ENCODE peak calls at places on chromosomes 6 and 20, in seven cellular contexts. One of them, this sample, is unnamed.

GRCh38 chr6:30795549-30796293 is 51.4 kb upstream of the IER3 start:
- DNase-seq in sigmoid colon: no peak
- DNase-seq in uterus: no peak
- DNase-seq in lower leg skin: no peak
- DNase-seq in IMR-90: no peak
- DNase-seq in body of pancreas: no peak
- DNase-seq in ovary: no peak
- DNase-seq in this sample: no peak

GRCh38 chr20:51533291-51534172 is 9.0 kb downstream of the NFATC2 start:
- DNase-seq in sigmoid colon: no peak
- DNase-seq in uterus: no peak
- DNase-seq in lower leg skin: no peak
- DNase-seq in IMR-90: peak
- DNase-seq in body of pancreas: no peak
- DNase-seq in ovary: no peak
- DNase-seq in this sample: no peak

GRCh38 chr6:109164331-109164730 is 69.0 kb downstream of the CEP57L1 start:
- DNase-seq in sigmoid colon: no peak
- DNase-seq in uterus: no peak
- DNase-seq in lower leg skin: no peak
- DNase-seq in IMR-90: no peak
- DNase-seq in body of pancreas: no peak
- DNase-seq in ovary: no peak
- DNase-seq in this sample: no peak

GRCh38 chr6:128310061-128310460 is 210.3 kb downstream of the PTPRK start:
- DNase-seq in sigmoid colon: no peak
- DNase-seq in uterus: no peak
- DNase-seq in lower leg skin: no peak
- DNase-seq in IMR-90: peak
- DNase-seq in body of pancreas: no peak
- DNase-seq in ovary: no peak
- DNase-seq in this sample: no peak

GRCh38 chr20:61538481-61539265 is 286.6 kb downstream of the CDH4 start:
- DNase-seq in sigmoid colon: no peak
- DNase-seq in uterus: no peak
- DNase-seq in lower leg skin: no peak
- DNase-seq in IMR-90: no peak
- DNase-seq in body of pancreas: no peak
- DNase-seq in ovary: no peak
- DNase-seq in this sample: no peak

GRCh38 chr20:17281478-17281877 is 54.6 kb downstream of the PCSK2 start:
- DNase-seq in sigmoid colon: no peak
- DNase-seq in uterus: no peak
- DNase-seq in lower leg skin: no peak
- DNase-seq in IMR-90: peak
- DNase-seq in body of pancreas: peak
- DNase-seq in ovary: no peak
- DNase-seq in this sample: peak

GRCh38 chr6:126040826-126041225 is 54.5 kb downstream of the TRMT11 start:
- DNase-seq in sigmoid colon: no peak
- DNase-seq in uterus: no peak
- DNase-seq in lower leg skin: no peak
- DNase-seq in IMR-90: peak
- DNase-seq in body of pancreas: peak
- DNase-seq in ovary: no peak
- DNase-seq in this sample: no peak

GRCh38 chr20:53413188-53413631 is 180.4 kb downstream of the ZNF217 start:
- DNase-seq in sigmoid colon: no peak
- DNase-seq in uterus: no peak
- DNase-seq in lower leg skin: no peak
- DNase-seq in IMR-90: no peak
- DNase-seq in body of pancreas: peak
- DNase-seq in ovary: no peak
- DNase-seq in this sample: no peak

GRCh38 chr20:32236048-32236533 is 28.4 kb downstream of the POFUT1 start:
- DNase-seq in sigmoid colon: no peak
- DNase-seq in uterus: no peak
- DNase-seq in lower leg skin: no peak
- DNase-seq in IMR-90: no peak
- DNase-seq in body of pancreas: no peak
- DNase-seq in ovary: no peak
- DNase-seq in this sample: no peak

GRCh38 chr6:150184850-150185480 is 42.1 kb downstream of the PPP1R14C start:
- DNase-seq in sigmoid colon: no peak
- DNase-seq in uterus: no peak
- DNase-seq in lower leg skin: no peak
- DNase-seq in IMR-90: no peak
- DNase-seq in body of pancreas: no peak
- DNase-seq in ovary: no peak
- DNase-seq in this sample: no peak

GRCh38 chr20:52727740-52728456 is 244.3 kb upstream of the TSHZ2 start:
- DNase-seq in sigmoid colon: no peak
- DNase-seq in uterus: no peak
- DNase-seq in lower leg skin: no peak
- DNase-seq in IMR-90: no peak
- DNase-seq in body of pancreas: no peak
- DNase-seq in ovary: no peak
- DNase-seq in this sample: no peak

GRCh38 chr6:137728386-137729349 is 138.4 kb upstream of the TNFAIP3 start:
- DNase-seq in sigmoid colon: no peak
- DNase-seq in uterus: no peak
- DNase-seq in lower leg skin: no peak
- DNase-seq in IMR-90: peak
- DNase-seq in body of pancreas: peak
- DNase-seq in ovary: no peak
- DNase-seq in this sample: no peak

GRCh38 chr20:37395411-37395800 is 49.5 kb downstream of the SRC start:
- DNase-seq in sigmoid colon: no peak
- DNase-seq in uterus: no peak
- DNase-seq in lower leg skin: no peak
- DNase-seq in IMR-90: no peak
- DNase-seq in body of pancreas: no peak
- DNase-seq in ovary: no peak
- DNase-seq in this sample: no peak

GRCh38 chr20:32358883-32359632 is 927 bp downstream of the ASXL1 start:
- DNase-seq in sigmoid colon: peak
- DNase-seq in uterus: peak
- DNase-seq in lower leg skin: peak
- DNase-seq in IMR-90: peak
- DNase-seq in body of pancreas: peak
- DNase-seq in ovary: peak
- DNase-seq in this sample: peak

GRCh38 chr6:168640738-168641137 is 199.8 kb downstream of the SMOC2 start:
- DNase-seq in sigmoid colon: peak
- DNase-seq in uterus: peak
- DNase-seq in lower leg skin: no peak
- DNase-seq in IMR-90: no peak
- DNase-seq in body of pancreas: no peak
- DNase-seq in ovary: peak
- DNase-seq in this sample: no peak

GRCh38 chr20:32165836-32166545 is 41.6 kb downstream of the PLAGL2 start:
- DNase-seq in sigmoid colon: peak
- DNase-seq in uterus: peak
- DNase-seq in lower leg skin: no peak
- DNase-seq in IMR-90: no peak
- DNase-seq in body of pancreas: no peak
- DNase-seq in ovary: peak
- DNase-seq in this sample: no peak

GRCh38 chr6:75351570-75351969 is 67.0 kb upstream of the TMEM30A start:
- DNase-seq in sigmoid colon: no peak
- DNase-seq in uterus: no peak
- DNase-seq in lower leg skin: no peak
- DNase-seq in IMR-90: no peak
- DNase-seq in body of pancreas: no peak
- DNase-seq in ovary: no peak
- DNase-seq in this sample: no peak

GRCh38 chr6:16270178-16270794 is 31.9 kb downstream of the GMPR start:
- DNase-seq in sigmoid colon: no peak
- DNase-seq in uterus: no peak
- DNase-seq in lower leg skin: no peak
- DNase-seq in IMR-90: no peak
- DNase-seq in body of pancreas: no peak
- DNase-seq in ovary: no peak
- DNase-seq in this sample: no peak
- TF ChIP-seq POLR2A in sigmoid colon: no peak
- TF ChIP-seq POLR2A in uterus: no peak
- TF ChIP-seq POLR2A in lower leg skin: no peak
- TF ChIP-seq POLR2A in IMR-90: no peak
- TF ChIP-seq POLR2A in body of pancreas: no peak
- TF ChIP-seq POLR2A in ovary: no peak
- TF ChIP-seq POLR2A in this sample: no peak

GRCh38 chr6:15441982-15442381 is 196.1 kb downstream of the JARID2 start:
- DNase-seq in sigmoid colon: no peak
- DNase-seq in uterus: no peak
- DNase-seq in lower leg skin: no peak
- DNase-seq in IMR-90: no peak
- DNase-seq in body of pancreas: no peak
- DNase-seq in ovary: no peak
- DNase-seq in this sample: no peak

GRCh38 chr6:15442467-15442866 is 196.6 kb downstream of the JARID2 start:
- DNase-seq in sigmoid colon: no peak
- DNase-seq in uterus: no peak
- DNase-seq in lower leg skin: no peak
- DNase-seq in IMR-90: no peak
- DNase-seq in body of pancreas: no peak
- DNase-seq in ovary: no peak
- DNase-seq in this sample: no peak

GRCh38 chr6:15441215-15441868 is 195.5 kb downstream of the JARID2 start:
- DNase-seq in sigmoid colon: no peak
- DNase-seq in uterus: peak
- DNase-seq in lower leg skin: peak
- DNase-seq in IMR-90: peak
- DNase-seq in body of pancreas: peak
- DNase-seq in ovary: no peak
- DNase-seq in this sample: peak

GRCh38 chr6:15439410-15440022 is 193.6 kb downstream of the JARID2 start:
- DNase-seq in sigmoid colon: no peak
- DNase-seq in uterus: no peak
- DNase-seq in lower leg skin: no peak
- DNase-seq in IMR-90: no peak
- DNase-seq in body of pancreas: no peak
- DNase-seq in ovary: no peak
- DNase-seq in this sample: no peak

DNA sequence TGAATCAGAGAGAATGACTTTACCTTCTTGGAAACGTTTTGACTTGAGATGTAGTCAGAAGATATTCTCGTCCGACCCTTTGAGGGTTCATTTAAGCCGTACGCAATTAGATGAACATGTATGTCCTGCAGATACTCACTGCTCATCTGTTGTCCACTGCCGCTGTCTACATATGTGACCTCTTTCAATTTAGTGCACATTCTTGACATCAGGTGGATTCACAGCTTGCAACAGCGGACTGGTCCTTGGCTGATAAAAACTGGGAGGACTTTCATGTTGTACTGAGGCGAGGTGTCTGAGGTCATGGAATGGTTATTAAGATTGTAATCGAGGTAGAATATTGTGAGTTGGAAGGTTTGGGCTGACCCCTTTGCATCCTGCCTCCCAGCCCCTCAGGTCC is 194.2 kb downstream of the JARID2 start:
- DNase-seq in sigmoid colon: no peak
- DNase-seq in uterus: no peak
- DNase-seq in lower leg skin: no peak
- DNase-seq in IMR-90: no peak
- DNase-seq in body of pancreas: no peak
- DNase-seq in ovary: no peak
- DNase-seq in this sample: no peak
- TF ChIP-seq POLR2A in sigmoid colon: no peak
- TF ChIP-seq POLR2A in uterus: no peak
- TF ChIP-seq POLR2A in lower leg skin: no peak
- TF ChIP-seq POLR2A in IMR-90: no peak
- TF ChIP-seq POLR2A in body of pancreas: no peak
- TF ChIP-seq POLR2A in ovary: no peak
- TF ChIP-seq POLR2A in this sample: no peak

DNA sequence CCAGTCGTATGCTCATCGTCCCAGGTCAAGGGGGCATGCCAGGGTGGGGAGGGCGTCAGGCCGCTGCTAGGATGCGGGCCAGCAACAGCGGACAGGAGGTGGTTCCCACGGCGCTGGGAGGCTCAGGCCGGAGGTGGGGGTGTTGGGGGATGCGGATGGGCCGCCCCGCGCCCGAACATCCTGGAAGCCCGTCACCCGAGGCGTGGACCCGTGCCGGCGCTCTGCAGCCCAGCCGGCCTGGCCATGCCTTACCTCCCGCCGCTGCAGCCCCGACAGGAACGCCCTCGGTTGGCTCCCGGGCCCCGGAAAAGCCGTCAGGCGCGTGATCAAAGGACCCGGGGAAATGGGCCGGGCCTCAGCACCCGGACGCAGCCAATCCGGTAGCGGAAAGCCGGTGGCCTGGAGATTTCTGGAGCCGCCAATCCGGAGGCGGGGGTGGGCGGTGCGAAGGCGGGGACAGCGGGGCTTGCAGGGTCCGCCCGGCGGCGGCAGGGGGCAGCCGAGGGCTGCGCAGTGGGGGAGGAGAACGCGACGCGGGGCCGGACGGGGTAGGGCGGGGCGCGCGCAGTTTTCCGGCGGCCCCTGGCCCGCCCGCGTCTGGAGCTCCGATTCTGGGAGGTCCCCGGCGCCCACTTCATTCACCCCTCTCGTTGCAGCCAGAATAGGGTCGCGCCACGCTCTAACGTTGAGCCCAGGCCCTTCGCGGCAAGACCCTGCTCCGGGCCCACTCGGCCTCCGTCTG is at the start of gene SMIM29:
- DNase-seq in sigmoid colon: peak
- DNase-seq in uterus: peak
- DNase-seq in lower leg skin: peak
- DNase-seq in IMR-90: peak
- DNase-seq in body of pancreas: peak
- DNase-seq in ovary: peak
- DNase-seq in this sample: peak
- TF ChIP-seq POLR2A in sigmoid colon: peak
- TF ChIP-seq POLR2A in uterus: peak
- TF ChIP-seq POLR2A in lower leg skin: peak
- TF ChIP-seq POLR2A in IMR-90: peak
- TF ChIP-seq POLR2A in body of pancreas: peak
- TF ChIP-seq POLR2A in ovary: peak
- TF ChIP-seq POLR2A in this sample: peak

DNA sequence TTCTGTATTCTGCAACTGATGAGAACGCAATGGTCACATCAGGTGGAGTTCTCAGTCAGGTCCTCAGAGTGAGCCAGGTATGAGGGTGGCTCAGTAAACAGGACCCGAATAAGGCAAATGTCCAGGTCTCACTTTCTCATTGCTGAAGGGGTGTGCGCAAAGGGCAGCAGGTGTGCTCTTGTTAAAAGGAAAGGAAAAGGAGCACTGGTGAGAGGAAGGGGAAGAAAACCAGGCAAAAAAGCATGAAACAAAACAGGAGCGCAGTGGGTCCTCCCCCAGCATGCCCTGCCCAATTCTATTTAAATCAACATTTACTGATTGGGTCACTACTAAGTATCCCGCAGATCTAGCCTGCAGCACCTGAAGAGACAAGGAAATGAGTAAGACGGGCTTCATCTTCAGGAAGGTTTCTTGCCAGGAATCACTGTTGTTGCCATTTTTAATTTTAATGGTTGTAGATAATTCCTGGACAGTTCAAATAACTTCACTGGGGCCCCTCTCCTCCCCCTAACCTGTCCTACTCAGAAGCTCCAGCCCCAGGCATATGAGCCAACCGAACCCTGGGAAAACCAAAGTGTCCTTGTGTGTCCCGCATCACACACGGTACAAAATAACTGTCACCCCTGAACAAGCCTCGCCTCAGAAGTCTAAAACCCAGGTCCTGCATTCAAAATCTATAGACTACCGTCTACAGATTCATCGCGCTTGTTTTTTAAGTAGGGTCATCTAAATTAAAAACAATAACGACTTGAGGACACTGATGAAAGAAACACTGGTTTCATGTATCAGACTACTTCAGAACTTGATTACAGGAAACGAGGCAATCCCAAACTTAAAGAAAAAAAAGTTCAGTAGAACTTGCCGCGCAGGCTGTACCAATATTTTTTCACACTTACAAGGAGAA is 980 bp downstream of the MBOAT1 start:
- DNase-seq in sigmoid colon: no peak
- DNase-seq in uterus: no peak
- DNase-seq in lower leg skin: no peak
- DNase-seq in IMR-90: peak
- DNase-seq in body of pancreas: peak
- DNase-seq in ovary: no peak
- DNase-seq in this sample: no peak
- TF ChIP-seq POLR2A in sigmoid colon: no peak
- TF ChIP-seq POLR2A in uterus: peak
- TF ChIP-seq POLR2A in lower leg skin: no peak
- TF ChIP-seq POLR2A in IMR-90: no peak
- TF ChIP-seq POLR2A in body of pancreas: peak
- TF ChIP-seq POLR2A in ovary: no peak
- TF ChIP-seq POLR2A in this sample: no peak

This sample was measured in adrenal gland.